ENCODE peak calls at places on chromosomes 4 and X, in six cellular contexts. O is stomach, C is K562, S is suprapubic skin, G is breast epithelium, H is IMR-90. D is an unnamed sample.

GRCh38 chrX:40366661-40367060 is 214.1 kb upstream of the ATP6AP2 start:
- DNase-seq in G (no peak), S (no peak), O (no peak), C (no peak), H (no peak), D (no peak)

GRCh38 chrX:97494756-97495372 is 611.2 kb downstream of the RPA4 start:
- DNase-seq in H (no peak), C (no peak), S (no peak), G (no peak), O (no peak), D (no peak)

GRCh38 chrX:16125520-16126149 is 2.3 kb downstream of the GRPR start:
- DNase-seq in H (no peak), S (no peak), C (no peak), O (no peak), G (no peak), D (no peak)

GRCh38 chr4:53122280-53123116 is 243.4 kb downstream of the SCFD2 start:
- DNase-seq in C (no peak), S (no peak), G (no peak), H (no peak), O (no peak), D (no peak)

GRCh38 chr4:152224223-152224622 is 311.7 kb downstream of the FBXW7 start:
- DNase-seq in C (no peak), S (no peak), G (no peak), H (no peak), O (no peak), D (no peak)

GRCh38 chrX:45768666-45769065 is 568.0 kb upstream of the DIPK2B start:
- DNase-seq in C (no peak), G (no peak), O (no peak), H (no peak), S (no peak), D (no peak)

GRCh38 chrX:19188566-19188965 is 66.3 kb upstream of the ADGRG2 start:
- DNase-seq in G (no peak), H (no peak), O (no peak), S (no peak), C (no peak), D (no peak)

GRCh38 chrX:26649534-26649933 is 433.6 kb downstream of the MAGEB5 start:
- DNase-seq in C (peak; percentile 22), H (peak; percentile 27), G (no peak), S (no peak), O (no peak), D (no peak)

GRCh38 chr4:128658214-128658621 is 151.3 kb upstream of the JADE1 start:
- DNase-seq in S (no peak), H (no peak), C (no peak), G (no peak), O (no peak), D (no peak)

GRCh38 chrX:108224727-108225455 is 133.3 kb downstream of the ATG4A start:
- DNase-seq in C (peak; percentile 43), H (peak; percentile 31), S (no peak), O (no peak), G (no peak), D (no peak)

GRCh38 chr4:163331629-163332360 is 601 bp downstream of the NPY1R start:
- DNase-seq in S (no peak), H (no peak), C (no peak), O (no peak), G (no peak), D (no peak)

GRCh38 chr4:15691346-15692140 is 9.9 kb downstream of the FAM200B start:
- DNase-seq in C (no peak), O (no peak), S (no peak), H (peak; percentile 87), G (no peak), D (no peak)

GRCh38 chr4:181189751-181190150 is 1053.5 kb upstream of the TENM3 start:
- DNase-seq in H (no peak), C (no peak), G (no peak), O (no peak), S (no peak), D (no peak)

GRCh38 chrX:136191171-136191570 is 43.8 kb downstream of the FHL1 start:
- DNase-seq in S (no peak), G (no peak), O (no peak), C (no peak), H (no peak), D (no peak)

GRCh38 chrX:1072637-1073377 is 139.6 kb downstream of the CRLF2 start:
- DNase-seq in H (no peak), S (peak; percentile 69), G (peak; percentile 31), C (peak; percentile 39), O (no peak), D (no peak)

GRCh38 chr4:175946472-175947116 is 119.0 kb upstream of the WDR17 start:
- DNase-seq in S (no peak), H (no peak), C (no peak), O (no peak), G (no peak), D (no peak)

GRCh38 chr4:184510431-184510830 is 36.1 kb upstream of the IRF2 start:
- DNase-seq in G (no peak), O (no peak), C (no peak), H (no peak), S (no peak), D (no peak)

GRCh38 chr4:63553123-63553522 is 856.1 kb downstream of the TECRL start:
- DNase-seq in O (no peak), H (no peak), C (no peak), G (no peak), S (no peak), D (no peak)

GRCh38 chrX:48086119-48086518 is 14.7 kb upstream of the ZNF630 start:
- DNase-seq in G (no peak), C (no peak), H (no peak), S (no peak), O (no peak), D (no peak)

GRCh38 chrX:41010188-41010846 is 74.9 kb upstream of the USP9X start:
- DNase-seq in G (peak; percentile 53), O (peak; percentile 79), H (peak; percentile 88), C (peak; percentile 68), S (peak; percentile 87), D (peak; percentile 10)

GRCh38 chr4:155672342-155672741 is 5.7 kb downstream of the GUCY1A1 start:
- DNase-seq in O (no peak), C (no peak), H (no peak), S (no peak), G (no peak), D (no peak)

GRCh38 chr4:148857973-148858534 is 415.8 kb upstream of the NR3C2 start:
- DNase-seq in O (no peak), C (no peak), G (no peak), H (no peak), S (no peak), D (no peak)

GRCh38 chrX:100413231-100413630 is 3.2 kb upstream of the PCDH19 start:
- DNase-seq in S (no peak), G (no peak), C (peak; percentile 31), O (peak; percentile 44), H (peak; percentile 48), D (no peak)

GRCh38 chr4:109996531-109996930 is 83.8 kb downstream of the EGF start:
- DNase-seq in O (no peak), H (no peak), G (no peak), S (no peak), C (no peak), D (no peak)

GRCh38 chrX:18390941-18391538 is 34.4 kb upstream of the CDKL5 start:
- DNase-seq in O (peak; percentile 83), C (peak; percentile 37), S (no peak), G (peak; percentile 60), H (peak; percentile 63), D (peak; percentile 2)

DNA sequence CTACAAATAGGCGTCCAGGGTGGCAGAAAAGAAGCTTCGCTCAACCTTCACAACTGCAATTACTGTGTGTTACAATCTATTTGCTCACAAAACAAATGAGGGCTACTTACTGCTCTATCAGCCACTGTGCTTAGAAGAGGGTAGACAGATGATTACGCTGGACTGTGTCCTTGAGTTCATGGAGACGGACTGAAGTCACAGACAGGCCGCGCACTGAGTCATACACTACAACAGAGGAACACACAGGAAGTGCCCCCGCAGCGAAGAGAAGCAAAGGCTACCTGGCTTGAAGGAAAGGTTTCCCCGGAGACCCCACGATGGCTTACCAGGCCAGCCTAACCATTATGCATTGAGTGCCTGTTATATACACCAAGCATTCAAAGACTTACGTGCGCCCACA is 25.6 kb downstream of the FAT1 start:
- DNase-seq in O (no peak), C (no peak), H (no peak), S (no peak), G (no peak), D (no peak)
- H3K4me1 ChIP-seq in O (peaks cover 26% of the 10 kb centered on the region), C (peaks cover 7% of the 10 kb centered on the region), H (peaks cover 21% of the 10 kb centered on the region), S (peaks cover 55% of the 10 kb centered on the region), G (peaks cover 4% of the 10 kb centered on the region), D (peaks cover 6% of the 10 kb centered on the region)

GRCh38 chr4:5892321-5893012 is 419 bp downstream of the CRMP1 start:
- DNase-seq in H (no peak), C (no peak), G (no peak), O (no peak), S (no peak), D (no peak)
- H3K4me3 ChIP-seq in H (no peak overlapping the region), C (no peak overlapping the region), G (no peak overlapping the region), O (peak overlapping the region; percentile 19), S (peak overlapping the region; percentile 21), D (peak overlapping the region; percentile 54)

GRCh38 chr4:1824746-1825145 is 31.2 kb downstream of the LETM1 start:
- DNase-seq in G (no peak), C (no peak), H (no peak), S (no peak), O (no peak), D (no peak)
- TF ChIP-seq POLR2A in G (no peak), C (no peak), H (no peak), S (no peak), O (no peak), D (no peak)

GRCh38 chr4:112276113-112276512 is 9.6 kb downstream of the TIFA start:
- DNase-seq in O (no peak), C (no peak), G (no peak), H (no peak), S (no peak), D (no peak)

GRCh38 chr4:112279882-112280315 is 5.8 kb downstream of the TIFA start:
- DNase-seq in G (no peak), S (no peak), C (no peak), H (peak; percentile 13), O (no peak), D (no peak)

GRCh38 chr4:112277220-112277619 is 8.5 kb downstream of the TIFA start:
- DNase-seq in O (no peak), H (no peak), C (no peak), S (no peak), G (no peak), D (no peak)

GRCh38 chr4:112279025-112279881 is 6.5 kb downstream of the TIFA start:
- DNase-seq in H (peak; percentile 34), S (no peak), O (no peak), C (no peak), G (no peak), D (no peak)

DNA sequence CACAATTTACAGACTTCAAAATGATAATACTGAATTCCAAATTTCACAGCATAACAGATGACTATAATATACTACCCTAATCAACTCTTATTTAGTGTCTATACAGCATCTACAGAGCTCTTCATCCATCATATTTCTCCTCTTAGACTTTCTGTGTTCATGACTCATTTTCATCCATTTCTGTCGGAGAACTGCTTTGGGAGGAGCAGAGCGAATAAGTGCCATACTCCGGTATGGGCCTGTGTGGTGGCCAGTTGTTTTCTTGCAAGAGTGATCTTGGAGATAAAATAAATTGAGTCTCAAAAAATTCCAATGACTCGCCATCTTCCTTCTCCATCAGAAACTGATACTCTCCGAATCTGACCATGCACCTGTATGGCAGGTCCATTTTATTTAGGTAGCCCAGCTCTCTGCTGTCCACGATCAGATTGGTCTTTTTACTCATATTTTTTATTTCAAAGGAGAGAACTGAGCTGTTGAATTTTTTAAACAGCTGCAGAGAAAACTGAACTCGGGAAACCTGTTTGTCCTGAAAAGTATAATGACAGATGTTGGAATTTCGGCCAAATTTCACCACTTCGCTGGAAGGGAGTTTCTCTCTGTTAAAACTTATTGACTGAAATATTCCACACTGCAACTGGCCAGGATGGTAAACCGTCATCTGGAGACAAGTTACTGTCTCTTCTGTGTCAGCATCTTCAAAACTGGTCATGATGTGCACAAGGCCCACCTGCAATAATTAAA is 7.8 kb downstream of the TIFA start:
- DNase-seq in C (no peak), H (no peak), G (no peak), S (no peak), O (no peak), D (no peak)
- H3K4me1 ChIP-seq in C (no peaks in the 10 kb centered on the region), H (peaks cover 6% of the 10 kb centered on the region), G (no peaks in the 10 kb centered on the region), S (peaks cover 25% of the 10 kb centered on the region), O (peaks cover 11% of the 10 kb centered on the region), D (no peaks in the 10 kb centered on the region)

D was measured in esophagus squamous epithelium.